ENCODE peak calls at places on chromosome 11, in nine cellular contexts. Y is colonic mucosa, E is upper lobe of left lung, N is stomach, X is fibroblast of the aortic adventitia, W is kidney, L is fibroblast of mammary gland, M is endothelial cell of umbilical vein, T is brain microvascular endothelial cell. I is an unnamed sample.

GRCh38 chr11:69994810-69995209 is 83.3 kb upstream of the ANO1 start:
- DNase-seq in Y (no peak), E (no peak), N (no peak), X (no peak), W (no peak), L (no peak), M (no peak), T (no peak), I (no peak)

GRCh38 chr11:82980292-82980691 is 78.8 kb downstream of the DDIAS start:
- DNase-seq in Y (no peak), E (no peak), N (no peak), X (peak; percentile 67), W (no peak), L (peak; percentile 78), M (peak; percentile 92), T (peak; percentile 74), I (peak; percentile 39)

GRCh38 chr11:79686703-79687419 is 246.0 kb upstream of the TENM4 start:
- DNase-seq in Y (no peak), E (no peak), N (no peak), X (no peak), W (no peak), L (no peak), M (no peak), T (no peak), I (no peak)

GRCh38 chr11:126969865-126970479 is 30.6 kb downstream of the KIRREL3 start:
- DNase-seq in Y (no peak), E (no peak), N (no peak), X (peak; percentile 53), W (no peak), L (peak; percentile 38), M (no peak), T (peak; percentile 16), I (no peak)

GRCh38 chr11:126791991-126792390 is 208.6 kb downstream of the KIRREL3 start:
- DNase-seq in Y (no peak), E (no peak), N (no peak), X (no peak), W (no peak), L (peak; percentile 3), M (no peak), T (no peak), I (no peak)

GRCh38 chr11:97557399-97557798 is 1167.6 kb downstream of the JRKL start:
- DNase-seq in Y (no peak), E (no peak), N (no peak), X (no peak), W (no peak), L (no peak), M (peak; percentile 13), T (peak; percentile 5), I (no peak)

GRCh38 chr11:65362320-65362931 is 7.9 kb downstream of the TIGD3 start:
- DNase-seq in Y (no peak), E (no peak), N (no peak), X (no peak), W (no peak), L (no peak), M (no peak), T (no peak), I (no peak)

GRCh38 chr11:60950933-60951610 is 904 bp downstream of the SLC15A3 start:
- DNase-seq in Y (no peak), E (peak; percentile 92), N (peak; percentile 56), X (no peak), W (peak; percentile 82), L (no peak), M (no peak), T (no peak), I (no peak)

GRCh38 chr11:7495997-7496545 is 10.8 kb downstream of the OLFML1 start:
- DNase-seq in Y (no peak), E (no peak), N (no peak), X (no peak), W (no peak), L (no peak), M (no peak), T (no peak), I (no peak)

GRCh38 chr11:62012451-62013265 is 45.2 kb upstream of the FTH1 start:
- DNase-seq in Y (no peak), E (no peak), N (no peak), X (peak; percentile 40), W (peak; percentile 75), L (peak; percentile 54), M (no peak), T (peak; percentile 33), I (no peak)

GRCh38 chr11:116732740-116733385 is 39.9 kb downstream of the BUD13 start:
- DNase-seq in Y (peak; percentile 64), E (no peak), N (peak; percentile 72), X (peak; percentile 70), W (no peak), L (peak; percentile 71), M (peak; percentile 40), T (peak; percentile 65), I (peak; percentile 52)

GRCh38 chr11:3710485-3711259 is 39.5 kb upstream of the CHRNA10 start:
- DNase-seq in Y (no peak), E (no peak), N (no peak), X (no peak), W (no peak), L (peak; percentile 44), M (no peak), T (no peak), I (no peak)

GRCh38 chr11:34134765-34135164 is 29.3 kb downstream of the NAT10 start:
- DNase-seq in Y (no peak), E (no peak), N (no peak), X (no peak), W (no peak), L (no peak), M (no peak), T (no peak), I (no peak)

GRCh38 chr11:8810331-8811301 is 100.4 kb upstream of the AKIP1 start:
- DNase-seq in Y (peak; percentile 85), E (peak; percentile 94), N (peak; percentile 84), X (peak; percentile 85), W (peak; percentile 95), L (peak; percentile 79), M (peak; percentile 38), T (peak; percentile 71), I (no peak)

GRCh38 chr11:72223615-72224586 is 666 bp upstream of the INPPL1 start:
- DNase-seq in Y (peak; percentile 80), E (peak; percentile 96), N (peak; percentile 82), X (peak; percentile 68), W (peak; percentile 87), L (peak; percentile 41), M (peak; percentile 74), T (no peak), I (no peak)

GRCh38 chr11:1198766-1199688 is 23.8 kb upstream of the MUC5B start:
- DNase-seq in Y (no peak), E (peak; percentile 81), N (peak; percentile 27), X (no peak), W (peak; percentile 68), L (no peak), M (no peak), T (no peak), I (no peak)

GRCh38 chr11:28666632-28667031 is 558.4 kb downstream of the METTL15 start:
- DNase-seq in Y (no peak), E (no peak), N (no peak), X (peak; percentile 15), W (no peak), L (peak; percentile 79), M (no peak), T (no peak), I (peak; percentile 72)

GRCh38 chr11:74141908-74142307 is 28.9 kb downstream of the C2CD3 start:
- DNase-seq in Y (no peak), E (no peak), N (no peak), X (no peak), W (no peak), L (no peak), M (no peak), T (no peak), I (no peak)
- TF ChIP-seq CTCF in Y (no peak), E (no peak), N (no peak), X (no peak), W (no peak), L (no peak), M (no peak), T (no peak), I (no peak)

DNA sequence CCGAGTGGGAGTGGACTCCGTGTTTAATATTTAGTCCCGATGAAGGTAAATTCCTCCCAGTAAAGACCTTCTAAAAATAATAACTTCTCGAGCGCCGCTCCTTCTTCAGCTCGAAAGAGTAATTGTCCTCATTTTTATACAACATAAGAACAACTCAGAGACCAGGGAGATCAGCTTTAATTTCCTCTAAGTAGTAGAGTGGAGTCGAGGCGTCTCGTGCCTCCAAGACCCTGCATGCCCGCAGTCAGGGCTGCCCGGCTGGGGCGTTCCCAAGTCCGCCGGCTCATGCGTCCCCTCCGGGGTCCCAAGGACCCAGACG is 7.8 kb downstream of the WT1 start:
- DNase-seq in Y (no peak), E (peak; percentile 76), N (no peak), X (no peak), W (no peak), L (no peak), M (no peak), T (no peak), I (no peak)
- H3K4me3 ChIP-seq in Y (no peak overlapping the region), E (no peak overlapping the region), N (no peak overlapping the region), X (no peak overlapping the region), W (no peak overlapping the region), L (no peak overlapping the region), M (no peak overlapping the region), T (no peak overlapping the region), I (no peak overlapping the region)

GRCh38 chr11:44961894-44962293 is 11.2 kb upstream of the TP53I11 start:
- DNase-seq in Y (no peak), E (no peak), N (no peak), X (no peak), W (no peak), L (no peak), M (no peak), T (no peak), I (no peak)
- TF ChIP-seq CTCF in Y (no peak), E (no peak), N (no peak), X (no peak), W (no peak), L (no peak), M (no peak), T (no peak), I (no peak)

DNA sequence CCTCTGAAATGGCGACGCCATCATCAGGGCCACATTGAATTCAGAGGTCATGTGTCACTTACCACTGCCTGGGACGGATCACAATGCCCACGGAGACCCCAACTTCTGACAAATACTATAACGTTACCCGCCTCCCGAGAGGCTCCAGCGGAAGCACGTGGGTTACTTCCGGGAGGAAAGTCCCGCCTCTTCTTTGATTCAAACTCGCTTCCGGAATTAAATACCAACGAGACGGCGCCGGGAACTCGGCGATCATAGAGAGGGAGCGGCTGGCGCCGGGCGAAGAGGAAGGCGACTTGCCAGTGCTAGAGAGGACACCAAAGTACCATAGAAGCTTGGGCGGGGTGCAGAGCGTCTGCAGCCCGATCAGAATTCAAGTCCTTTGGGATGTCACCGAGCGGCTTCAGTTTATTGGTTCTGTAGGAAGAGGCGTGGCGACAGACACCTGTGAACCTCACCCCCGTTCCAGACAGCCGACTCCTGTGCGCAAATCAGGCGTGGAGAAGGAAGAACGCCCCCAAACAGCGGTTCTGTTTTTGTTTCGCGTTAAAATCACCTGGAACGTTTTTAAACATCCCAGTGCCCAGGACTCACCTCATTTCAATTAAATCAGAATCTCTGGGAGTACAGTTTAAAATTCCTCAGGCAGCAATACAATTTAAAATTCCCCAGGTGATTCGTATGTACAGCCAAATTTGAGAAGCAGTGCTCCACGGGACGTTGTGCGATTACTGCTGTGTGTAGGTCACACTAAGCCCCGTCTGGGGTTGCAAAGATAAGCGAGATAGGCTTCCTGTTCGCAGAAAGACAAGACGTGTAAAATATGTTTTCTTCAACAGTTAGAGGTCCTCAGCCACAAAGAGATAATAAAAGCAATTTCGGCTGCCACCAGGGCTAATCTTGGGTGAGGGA is at the start of gene TIMM10:
- DNase-seq in Y (peak; percentile 96), E (peak; percentile 94), N (peak; percentile 98), X (peak; percentile 94), W (peak; percentile 99), L (peak; percentile 93), M (peak; percentile 96), T (peak; percentile 95), I (peak; percentile 88)
- H3K4me3 ChIP-seq in Y (peak within 1 kb of the TSS; percentile 67), E (peak within 1 kb of the TSS; percentile 91), N (peak within 1 kb of the TSS; percentile 58), X (peak within 1 kb of the TSS; percentile 99), W (peak within 1 kb of the TSS; percentile 91), L (peak within 1 kb of the TSS; percentile 98), M (peak within 1 kb of the TSS; percentile 74), T (peak within 1 kb of the TSS; percentile 94), I (peak within 1 kb of the TSS; percentile 99)